ENCODE peak calls at places on chromosomes 2 and 18, in seven cellular contexts. E is NAMALWA; W is iris pigment epithelial cell; O is stimulated activated CD8-positive, alpha-beta memory T cell treated with anti-CD3 and anti-CD28 coated beads, Interleukin-15, amount 100 ng/mL, for 48 hours; T is neural progenitor cell; D is GM18507; K is HuH-7.5. G is an unnamed sample.

GRCh38 chr2:189834059-189834458 is 49.8 kb downstream of the PMS1 start:
- DNase-seq in E (no peak), W (peak), O (no peak), T (no peak), D (no peak), K (no peak), G (no peak)

GRCh38 chr2:199384043-199384442 is 73.7 kb downstream of the SATB2 start:
- DNase-seq in E (no peak), W (no peak), O (no peak), T (no peak), D (no peak), K (no peak), G (no peak)

GRCh38 chr18:28005164-28005563 is 171.8 kb downstream of the CDH2 start:
- DNase-seq in E (no peak), W (no peak), O (no peak), T (peak), D (no peak), K (no peak), G (no peak)

GRCh38 chr2:121558329-121558728 is 27.6 kb downstream of the RNU4ATAC start:
- DNase-seq in E (peak), W (no peak), O (no peak), T (no peak), D (no peak), K (no peak), G (no peak)

GRCh38 chr2:10780491-10780820 is 32.1 kb downstream of the PDIA6 start:
- DNase-seq in E (no peak), W (no peak), O (no peak), T (no peak), D (no peak), K (no peak), G (no peak)

GRCh38 chr18:49907346-49907929 is 94.1 kb upstream of the ACAA2 start:
- DNase-seq in E (no peak), W (peak), O (no peak), T (no peak), D (no peak), K (no peak), G (peak)

GRCh38 chr18:80037869-80038630 is 3.8 kb downstream of the RBFA start:
- DNase-seq in E (peak), W (no peak), O (no peak), T (no peak), D (no peak), K (no peak), G (no peak)

GRCh38 chr18:13003466-13003896 is 12.3 kb downstream of the CEP192 start:
- DNase-seq in E (peak), W (peak), O (no peak), T (peak), D (no peak), K (no peak), G (peak)

GRCh38 chr2:238905721-238906120 is 57.8 kb downstream of the TWIST2 start:
- DNase-seq in E (no peak), W (no peak), O (no peak), T (no peak), D (no peak), K (no peak), G (no peak)

GRCh38 chr2:44360749-44361329 is 455 bp downstream of the PREPL start:
- DNase-seq in E (peak), W (peak), O (no peak), T (peak), D (no peak), K (peak), G (peak)

GRCh38 chr2:71933467-71934319 is 214.0 kb downstream of the CYP26B1 start:
- DNase-seq in E (no peak), W (peak), O (no peak), T (no peak), D (no peak), K (peak), G (peak)

GRCh38 chr2:181789827-181790448 is 101.6 kb upstream of the ITPRID2 start:
- DNase-seq in E (no peak), W (no peak), O (no peak), T (no peak), D (no peak), K (no peak), G (no peak)

GRCh38 chr2:223003191-223003590 is 48.8 kb upstream of the KCNE4 start:
- DNase-seq in E (no peak), W (no peak), O (no peak), T (no peak), D (no peak), K (no peak), G (no peak)

GRCh38 chr18:23156134-23156533 is 20.8 kb downstream of the CABLES1 start:
- DNase-seq in E (no peak), W (no peak), O (no peak), T (no peak), D (no peak), K (no peak), G (no peak)

GRCh38 chr2:64850641-64851040 is 138.6 kb upstream of the SLC1A4 start:
- DNase-seq in E (no peak), W (no peak), O (no peak), T (no peak), D (no peak), K (no peak), G (no peak)

GRCh38 chr18:58559427-58560186 is 69.3 kb downstream of the ALPK2 start:
- DNase-seq in E (no peak), W (peak), O (no peak), T (no peak), D (no peak), K (no peak), G (peak)

GRCh38 chr2:222568866-222569265 is 87.0 kb downstream of the FARSB start:
- DNase-seq in E (no peak), W (peak), O (no peak), T (no peak), D (no peak), K (no peak), G (peak)

GRCh38 chr2:172172513-172173217 is 70.0 kb upstream of the DLX2 start:
- DNase-seq in E (peak), W (peak), O (peak), T (peak), D (peak), K (peak), G (peak)

G was measured in fibroblast of mammary gland.